ENCODE peak calls at places on chromosomes 6 and 20, in four cellular contexts. O is T follicular helper cell; P is stimulated activated CD4-positive, alpha-beta T cell treated with anti-CD3 and anti-CD28 coated beads, Interleukin-12 subunit alpha, Interleukin-12 subunit beta, amount 100 ng/mL, for 4 hours; S is endothelial cell of umbilical vein. V is an unnamed sample.
A peak's percentile ranks its signal among the peaks of the same experiment; 100 is the strongest.

GRCh38 chr20:44835661-44836221 is 25.4 kb upstream of the RIMS4 start:
- DNase-seq in O (no peak), P (no peak), S (no peak), V (no peak)

GRCh38 chr6:1665214-1665613 is 55.5 kb downstream of the FOXC1 start:
- DNase-seq in O (no peak), P (no peak), S (no peak), V (peak; percentile 39)

GRCh38 chr6:43627008-43627825 is 1.8 kb downstream of the GTPBP2 start:
- DNase-seq in O (no peak), P (no peak), S (peak; percentile 92), V (no peak)

GRCh38 chr6:78909391-78909790 is 42.0 kb downstream of the IRAK1BP1 start:
- DNase-seq in O (no peak), P (no peak), S (no peak), V (no peak)

GRCh38 chr20:48642105-48642880 is 185.5 kb downstream of the PREX1 start:
- DNase-seq in O (no peak), P (no peak), S (no peak), V (no peak)

GRCh38 chr6:163354779-163355431 is 59.6 kb upstream of the QKI start:
- DNase-seq in O (no peak), P (no peak), S (peak; percentile 82), V (no peak)

GRCh38 chr20:63809856-63810255 is 21.2 kb downstream of the ZBTB46 start:
- DNase-seq in O (no peak), P (no peak), S (no peak), V (no peak)

GRCh38 chr20:38173237-38174156 is 8.4 kb upstream of the TGM2 start:
- DNase-seq in O (no peak), P (no peak), S (peak; percentile 71), V (no peak)

GRCh38 chr6:11899645-11900044 is 112.5 kb upstream of the HIVEP1 start:
- DNase-seq in O (no peak), P (no peak), S (no peak), V (no peak)

GRCh38 chr6:878179-878578 is 185.2 kb upstream of the EXOC2 start:
- DNase-seq in O (no peak), P (no peak), S (no peak), V (no peak)

GRCh38 chr20:46255440-46256104 is 52.7 kb downstream of the CDH22 start:
- DNase-seq in O (peak; percentile 3), P (peak; percentile 16), S (peak; percentile 36), V (no peak)

GRCh38 chr6:139114741-139115140 is 20.1 kb upstream of the HECA start:
- DNase-seq in O (no peak), P (no peak), S (no peak), V (no peak)

GRCh38 chr6:21271431-21272155 is 322.0 kb upstream of the SOX4 start:
- DNase-seq in O (no peak), P (no peak), S (no peak), V (no peak)

GRCh38 chr20:39822667-39823066 is 860.5 kb downstream of the DHX35 start:
- DNase-seq in O (no peak), P (no peak), S (peak; percentile 70), V (no peak)

GRCh38 chr6:91341473-91341872 is 754.6 kb upstream of the MAP3K7 start:
- DNase-seq in O (no peak), P (no peak), S (no peak), V (no peak)

GRCh38 chr6:154606457-154606856 is 96.0 kb upstream of the CNKSR3 start:
- DNase-seq in O (peak; percentile 54), P (peak; percentile 72), S (no peak), V (peak; percentile 35)

GRCh38 chr6:71602385-71602949 is 283.9 kb upstream of the RIMS1 start:
- DNase-seq in O (no peak), P (no peak), S (no peak), V (no peak)

GRCh38 chr6:43401730-43402129 is 25.6 kb upstream of the ABCC10 start:
- DNase-seq in O (no peak), P (no peak), S (no peak), V (no peak)

GRCh38 chr20:60867589-60867988 is 384.5 kb upstream of the CDH4 start:
- DNase-seq in O (no peak), P (no peak), S (no peak), V (no peak)

GRCh38 chr6:76240092-76240491 is 167.6 kb upstream of the IMPG1 start:
- DNase-seq in O (no peak), P (no peak), S (no peak), V (no peak)

GRCh38 chr20:51400051-51400926 is 142.2 kb downstream of the NFATC2 start:
- DNase-seq in O (peak; percentile 63), P (peak; percentile 61), S (no peak), V (peak; percentile 63)

GRCh38 chr20:38201356-38201755 is 36.3 kb upstream of the TGM2 start:
- DNase-seq in O (no peak), P (no peak), S (peak; percentile 39), V (no peak)

GRCh38 chr6:139161169-139161568 is 26.3 kb downstream of the HECA start:
- DNase-seq in O (peak; percentile 82), P (no peak), S (no peak), V (no peak)

GRCh38 chr6:6191476-6191875 is 129.0 kb downstream of the F13A1 start:
- DNase-seq in O (no peak), P (no peak), S (no peak), V (no peak)

GRCh38 chr20:57162253-57162652 is 104.2 kb downstream of the BMP7 start:
- DNase-seq in O (no peak), P (no peak), S (no peak), V (no peak)

GRCh38 chr6:77337392-77337791 is 125.9 kb downstream of the HTR1B start:
- DNase-seq in O (no peak), P (no peak), S (no peak), V (no peak)